ENCODE peak calls at places on chromosome 14, in five cellular contexts. Q is cardiac muscle cell, U is thyroid gland, G is MG63, H is adrenal gland. K is an unnamed sample.

GRCh38 chr14:69268223-69268622 is 8.3 kb downstream of the GALNT16 start:
- DNase-seq in Q (peak), U (no peak), G (peak), H (no peak), K (no peak)

GRCh38 chr14:94384342-94384741 is 4.1 kb downstream of the SERPINA1 start:
- DNase-seq in Q (no peak), U (no peak), H (peak), G (no peak), K (no peak)

GRCh38 chr14:68757618-68758081 is 35.2 kb downstream of the ZFP36L1 start:
- DNase-seq in G (no peak), Q (no peak), H (peak), U (no peak), K (peak)

GRCh38 chr14:48723841-48724495 is 862.2 kb downstream of the RPS29 start:
- DNase-seq in U (no peak), G (no peak), Q (no peak), H (no peak), K (no peak)

GRCh38 chr14:28023853-28024252 is 742.7 kb upstream of the FOXG1 start:
- DNase-seq in U (no peak), Q (no peak), G (no peak), H (no peak), K (no peak)

GRCh38 chr14:98167702-98168101 is 1104.3 kb downstream of the BCL11B start:
- DNase-seq in H (no peak), U (no peak), G (no peak), Q (no peak), K (no peak)

GRCh38 chr14:20723458-20723857 is 22.2 kb upstream of the EDDM3A start:
- DNase-seq in Q (peak), U (no peak), G (no peak), H (no peak), K (no peak)

GRCh38 chr14:64478634-64479250 is 13.4 kb downstream of the AKAP5 start:
- DNase-seq in U (no peak), G (no peak), H (no peak), Q (peak), K (no peak)

GRCh38 chr14:87108726-87109125 is 884.3 kb downstream of the GALC start:
- DNase-seq in G (peak), Q (peak), H (no peak), U (no peak), K (peak)

GRCh38 chr14:56300495-56300894 is 182.3 kb downstream of the PELI2 start:
- DNase-seq in G (no peak), Q (peak), U (no peak), H (no peak), K (peak)

GRCh38 chr14:29109589-29109988 is 343.0 kb downstream of the FOXG1 start:
- DNase-seq in Q (no peak), U (no peak), H (no peak), G (no peak), K (no peak)

GRCh38 chr14:101127239-101127638 is 223.7 kb upstream of the RTL1 start:
- DNase-seq in G (no peak), Q (no peak), U (no peak), H (peak), K (peak)

GRCh38 chr14:20757963-20758362 is 10.2 kb upstream of the EDDM3B start:
- DNase-seq in Q (no peak), U (no peak), G (no peak), H (peak), K (no peak)

GRCh38 chr14:69886843-69887242 is 7.6 kb downstream of the SMOC1 start:
- DNase-seq in U (no peak), Q (peak), G (peak), H (no peak), K (no peak)

GRCh38 chr14:41385787-41386186 is 220.9 kb upstream of the LRFN5 start:
- DNase-seq in G (no peak), H (no peak), Q (no peak), U (no peak), K (no peak)

GRCh38 chr14:53714495-53715389 is 241.9 kb downstream of the BMP4 start:
- DNase-seq in G (no peak), H (no peak), Q (peak), U (no peak), K (no peak)

GRCh38 chr14:56120091-56120632 is 2.0 kb downstream of the PELI2 start:
- DNase-seq in U (peak), G (no peak), Q (peak), H (no peak), K (peak)

GRCh38 chr14:88420187-88420586 is 34.7 kb downstream of the SPATA7 start:
- DNase-seq in Q (no peak), G (no peak), U (no peak), H (no peak), K (no peak)

GRCh38 chr14:101005447-101005846 is 101.9 kb upstream of the RTL1 start:
- DNase-seq in U (no peak), Q (no peak), G (no peak), H (peak), K (no peak)

GRCh38 chr14:91396959-91397815 is 20.4 kb downstream of the CCDC88C start:
- DNase-seq in H (no peak), G (no peak), Q (no peak), U (no peak), K (no peak)

GRCh38 chr14:26820101-26820500 is 222.3 kb upstream of the NOVA1 start:
- DNase-seq in Q (peak), U (no peak), G (no peak), H (no peak), K (no peak)

GRCh38 chr14:20417250-20418186 is 4.2 kb upstream of the TEP1 start:
- DNase-seq in H (peak), Q (no peak), U (no peak), G (no peak), K (no peak)

GRCh38 chr14:102363182-102363952 is 626 bp downstream of the TECPR2 start:
- DNase-seq in U (peak), G (peak), H (peak), Q (peak), K (peak)

GRCh38 chr14:100605230-100605629 is 18.0 kb upstream of the BEGAIN start:
- DNase-seq in Q (no peak), G (no peak), U (no peak), H (no peak), K (no peak)

GRCh38 chr14:23093104-23093503 is 1.8 kb downstream of the ACIN1 start:
- DNase-seq in U (no peak), Q (no peak), G (no peak), H (no peak), K (no peak)

GRCh38 chr14:104664588-104664987 is 24.8 kb upstream of the INF2 start:
- DNase-seq in G (no peak), H (no peak), U (no peak), Q (no peak), K (no peak)
- H3K4me3 ChIP-seq in G (no peak), H (no peak), U (no peak), Q (no peak), K (no peak)

GRCh38 chr14:34198096-34198495 is 247.2 kb upstream of the EGLN3 start:
- DNase-seq in G (no peak), H (no peak), U (no peak), Q (no peak), K (no peak)
- H3K4me3 ChIP-seq in G (no peak), H (no peak), U (no peak), Q (no peak), K (no peak)

GRCh38 chr14:51921026-51921425 is 60.6 kb downstream of the GNG2 start:
- DNase-seq in G (no peak), U (no peak), Q (peak), H (no peak), K (no peak)
- H3K4me3 ChIP-seq in G (no peak), U (no peak), Q (no peak), H (no peak), K (no peak)

GRCh38 chr14:60350366-60350720 is 101.3 kb downstream of the PPM1A start:
- DNase-seq in G (no peak), U (no peak), H (no peak), Q (peak), K (peak)
- H3K4me3 ChIP-seq in G (no peak), U (no peak), H (no peak), Q (peak), K (peak)

DNA sequence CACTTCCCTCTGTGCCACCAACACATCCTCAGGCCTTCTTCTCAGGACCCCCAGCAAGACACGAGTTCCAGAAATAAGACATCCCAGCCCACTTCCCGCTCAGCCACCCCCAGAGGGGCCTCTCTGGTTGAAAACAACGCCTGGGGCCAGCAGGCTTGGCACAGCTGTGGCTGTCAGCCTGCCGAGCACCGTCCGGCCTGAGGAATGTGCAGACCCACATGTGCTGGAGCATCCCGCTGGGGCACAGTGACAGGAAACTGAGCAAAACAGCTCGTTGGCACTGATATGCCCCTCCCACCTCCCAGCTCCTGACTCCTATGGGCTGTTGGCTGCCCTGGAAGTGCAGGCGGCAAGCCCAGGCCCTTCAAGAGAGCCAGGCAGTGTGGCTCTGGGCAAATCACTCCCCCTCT is 1.4 kb downstream of the SYNE3 start:
- DNase-seq in U (peak), Q (peak), H (peak), G (peak), K (peak)
- H3K4me3 ChIP-seq in U (peak), Q (no peak), H (no peak), G (no peak), K (peak)

GRCh38 chr14:74251546-74252030 is 12.3 kb downstream of the VSX2 start:
- DNase-seq in Q (peak), G (peak), U (peak), H (peak), K (peak)
- H3K4me3 ChIP-seq in Q (no peak), G (peak), U (peak), H (no peak), K (peak)

GRCh38 chr14:72478397-72479025 is 415.4 kb downstream of the DPF3 start:
- DNase-seq in H (no peak), Q (no peak), G (no peak), U (peak), K (no peak)
- H3K4me3 ChIP-seq in H (no peak), Q (no peak), G (no peak), U (no peak), K (no peak)

K was measured in SJCRH30.